ENCODE peak calls at places on chromosome 5, in seven cellular contexts. T is ovary, H is choroid plexus epithelial cell, F is endothelial cell, N is Calu3, P is HepG2, Y is PC-3. I is an unnamed sample.

GRCh38 chr5:142726188-142726731 is 40.4 kb upstream of the FGF1 start:
- DNase-seq in T (no peak), H (peak), F (no peak), N (no peak), P (no peak), Y (no peak), I (no peak)

GRCh38 chr5:102453716-102454115 is 45.1 kb downstream of the SLCO6A1 start:
- DNase-seq in T (no peak), H (peak), F (no peak), N (no peak), P (no peak), Y (no peak), I (peak)

GRCh38 chr5:14421851-14422250 is 159.7 kb upstream of the OTULINL start:
- DNase-seq in T (no peak), H (no peak), F (no peak), N (no peak), P (no peak), Y (no peak), I (no peak)

GRCh38 chr5:66671305-66671704 is 75.1 kb downstream of the MAST4 start:
- DNase-seq in T (no peak), H (no peak), F (no peak), N (no peak), P (no peak), Y (no peak), I (no peak)

GRCh38 chr5:177116631-177117373 is 16.8 kb upstream of the NSD1 start:
- DNase-seq in T (peak), H (peak), F (peak), N (no peak), P (no peak), Y (no peak), I (peak)

GRCh38 chr5:169856571-169856970 is 123.7 kb downstream of the INSYN2B start:
- DNase-seq in T (no peak), H (peak), F (no peak), N (no peak), P (no peak), Y (peak), I (no peak)

GRCh38 chr5:120806132-120806531 is 342.0 kb downstream of the PRR16 start:
- DNase-seq in T (no peak), H (peak), F (no peak), N (no peak), P (no peak), Y (no peak), I (no peak)

GRCh38 chr5:179348833-179349232 is 3.6 kb upstream of the ADAMTS2 start:
- DNase-seq in T (no peak), H (no peak), F (no peak), N (no peak), P (no peak), Y (no peak), I (no peak)

GRCh38 chr5:15834596-15835245 is 334.7 kb downstream of the FBXL7 start:
- DNase-seq in T (no peak), H (peak), F (no peak), N (no peak), P (no peak), Y (peak), I (no peak)

GRCh38 chr5:172556971-172557461 is 84.0 kb upstream of the NEURL1B start:
- DNase-seq in T (peak), H (peak), F (no peak), N (no peak), P (no peak), Y (no peak), I (no peak)

GRCh38 chr5:66840527-66841013 is 244.4 kb downstream of the MAST4 start:
- DNase-seq in T (no peak), H (no peak), F (no peak), N (no peak), P (peak), Y (peak), I (peak)

GRCh38 chr5:79816014-79816413 is 126.4 kb downstream of the CMYA5 start:
- DNase-seq in T (no peak), H (no peak), F (no peak), N (no peak), P (no peak), Y (no peak), I (no peak)

GRCh38 chr5:135650081-135650480 is 71.3 kb upstream of the CXCL14 start:
- DNase-seq in T (no peak), H (no peak), F (no peak), N (no peak), P (no peak), Y (no peak), I (no peak)

GRCh38 chr5:108079754-108080153 is 302.1 kb downstream of the FBXL17 start:
- DNase-seq in T (no peak), H (peak), F (no peak), N (no peak), P (no peak), Y (peak), I (no peak)
- TF ChIP-seq CTCF in T (no peak), H (no peak), F (no peak), N (no peak), P (no peak), Y (peak), I (no peak)

DNA sequence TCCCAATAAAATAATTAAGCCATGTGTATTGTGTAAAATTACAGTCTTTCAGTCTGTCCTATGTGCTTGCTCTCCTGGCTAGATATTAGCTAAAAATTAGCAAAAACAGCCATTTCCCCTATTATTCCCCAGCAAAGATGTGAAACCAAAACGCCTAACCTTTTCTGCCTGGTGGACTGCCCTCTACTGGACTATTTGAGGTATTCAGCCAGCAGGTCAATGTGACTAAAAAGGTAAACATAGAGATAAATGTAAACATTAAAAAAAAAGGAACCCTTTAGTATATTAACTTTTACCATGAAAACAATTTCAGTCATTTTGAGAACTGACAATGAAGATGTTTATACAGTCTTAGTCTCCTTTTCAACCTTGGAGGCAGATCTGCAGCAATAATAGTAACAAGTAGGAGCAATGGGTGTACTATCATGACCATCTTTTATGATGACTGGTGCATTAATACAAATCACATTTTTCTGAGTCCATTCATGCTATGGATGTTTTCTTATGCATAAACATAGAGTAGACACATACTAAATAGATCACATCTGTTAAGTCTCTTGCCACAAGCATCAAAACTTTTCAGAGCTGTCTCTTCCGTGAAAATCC is 10.1 kb downstream of the ATG12 start:
- DNase-seq in T (peak), H (peak), F (peak), N (peak), P (peak), Y (peak), I (peak)
- TF ChIP-seq CTCF in T (peak), H (peak), F (peak), N (peak), P (peak), Y (peak), I (peak)

GRCh38 chr5:62779010-62779422 is 200.4 kb downstream of the LRRC70 start:
- DNase-seq in T (no peak), H (peak), F (peak), N (peak), P (peak), Y (peak), I (peak)
- TF ChIP-seq CTCF in T (peak), H (peak), F (peak), N (peak), P (peak), Y (peak), I (peak)

GRCh38 chr5:75156585-75156984 is 80.1 kb downstream of the ANKRD31 start:
- DNase-seq in T (no peak), H (peak), F (no peak), N (peak), P (peak), Y (peak), I (no peak)
- TF ChIP-seq CTCF in T (no peak), H (peak), F (no peak), N (peak), P (peak), Y (peak), I (no peak)

GRCh38 chr5:113806250-113806649 is 292.8 kb downstream of the YTHDC2 start:
- DNase-seq in T (no peak), H (peak), F (no peak), N (peak), P (no peak), Y (peak), I (no peak)
- TF ChIP-seq CTCF in T (no peak), H (peak), F (no peak), N (peak), P (peak), Y (peak), I (no peak)

DNA sequence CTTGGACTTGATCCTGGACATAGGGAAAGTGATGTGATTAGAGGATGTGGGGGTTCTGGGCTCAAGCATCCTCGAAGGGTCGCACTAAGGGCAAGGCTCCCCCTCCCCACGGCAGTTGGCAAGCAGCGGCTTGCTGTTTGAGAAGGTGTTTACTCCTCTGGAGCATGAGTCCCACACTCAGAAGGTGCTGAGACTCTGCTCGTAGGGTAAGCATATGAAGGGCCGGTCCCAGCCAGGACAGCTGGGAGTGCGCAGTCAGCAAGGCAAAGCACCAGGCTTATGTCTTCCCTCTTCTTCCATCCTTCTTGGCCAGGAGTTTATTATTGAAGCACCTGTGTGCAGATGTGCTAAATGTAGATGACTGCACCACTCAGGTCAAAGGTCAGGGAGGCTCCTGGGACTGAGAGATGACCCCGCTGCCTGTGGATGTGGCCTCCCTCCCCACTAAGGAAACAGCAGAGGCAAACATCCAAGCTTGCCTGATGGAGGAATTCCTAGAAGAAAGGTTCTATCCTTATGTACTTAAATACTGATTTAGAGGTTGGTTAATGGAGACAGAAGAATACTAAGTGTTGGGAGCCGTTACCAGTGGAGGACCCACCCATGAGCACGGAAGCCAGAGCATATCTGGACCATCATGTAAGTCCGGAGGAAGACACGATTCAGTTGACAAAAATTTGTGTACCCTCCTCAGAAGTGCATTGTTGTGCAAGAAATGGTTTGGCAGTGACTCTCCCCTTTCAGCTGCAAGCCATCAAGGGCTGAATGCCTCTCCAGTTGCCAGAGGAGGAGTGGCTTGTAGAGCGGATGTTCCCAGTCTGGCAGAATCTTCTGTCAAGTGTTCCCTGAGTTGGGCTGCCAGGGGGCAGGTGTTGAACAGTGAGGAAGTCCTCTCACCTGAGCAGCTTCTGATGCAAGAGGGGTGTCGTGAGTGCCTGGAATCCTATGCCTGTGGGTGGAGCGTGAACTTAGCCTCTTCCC is 27.2 kb upstream of the CDKN2AIPNL start:
- DNase-seq in T (peak), H (peak), F (no peak), N (peak), P (peak), Y (peak), I (no peak)
- TF ChIP-seq CTCF in T (no peak), H (peak), F (no peak), N (no peak), P (no peak), Y (no peak), I (no peak)

DNA sequence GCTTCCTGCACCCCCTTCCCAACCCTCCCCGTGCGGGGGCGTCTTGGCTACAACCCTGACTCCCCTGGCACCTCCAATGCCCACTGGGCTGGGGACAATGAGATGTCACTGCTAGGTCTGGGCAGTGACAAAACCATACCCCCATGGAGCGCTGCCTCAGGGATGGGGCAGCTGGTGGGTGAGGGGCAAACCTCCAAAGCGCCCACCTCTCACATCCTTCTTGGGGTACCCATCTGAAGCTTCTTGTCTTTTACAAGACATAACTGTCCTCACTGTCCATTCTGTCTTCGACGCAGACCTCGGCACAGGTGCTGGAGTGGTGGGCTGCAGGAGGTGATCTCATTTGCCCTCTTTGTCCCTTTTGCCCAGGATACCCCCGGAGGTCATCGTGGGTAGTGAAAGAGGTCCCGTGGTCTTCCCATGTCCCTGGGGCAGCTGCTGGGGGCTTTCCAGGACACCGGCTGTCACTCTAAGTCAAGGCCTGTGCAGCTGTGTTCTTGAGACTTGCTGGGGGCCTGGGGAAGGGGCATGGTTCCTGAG is 27.8 kb upstream of the CSF1R start:
- DNase-seq in T (peak), H (no peak), F (no peak), N (no peak), P (no peak), Y (no peak), I (no peak)
- TF ChIP-seq CTCF in T (no peak), H (no peak), F (peak), N (no peak), P (no peak), Y (no peak), I (no peak)